ENCODE peak calls at places on chromosomes 5 and 9, in nine cellular contexts. K is DND-41, F is fibroblast of lung, U is H9, H is PC-3, Q is neural progenitor cell, R is GM12878, B is endothelial cell of umbilical vein, T is astrocyte. S is an unnamed sample. For H3K79me2, the result is how much of the 10 kb centered on the place peaks cover.

GRCh38 chr9:111433082-111433481 is 51.1 kb downstream of the ECPAS start:
- DNase-seq in T (no peak), K (no peak), Q (no peak), R (no peak), U (no peak), H (no peak), B (no peak), F (no peak), S (no peak)

GRCh38 chr5:50744761-50745160 is 78.3 kb downstream of the PARP8 start:
- DNase-seq in Q (no peak), T (peak), B (no peak), K (no peak), F (peak), R (peak), U (no peak), H (no peak), S (peak)

GRCh38 chr9:16414451-16414850 is 456.0 kb downstream of the BNC2 start:
- DNase-seq in T (peak), F (peak), K (no peak), U (no peak), R (no peak), B (no peak), H (peak), Q (no peak), S (no peak)

GRCh38 chr9:133419005-133419404 is 1.2 kb upstream of the REXO4 start:
- DNase-seq in H (no peak), U (no peak), K (no peak), R (no peak), Q (no peak), T (no peak), B (no peak), F (no peak), S (no peak)

GRCh38 chr9:84261082-84261746 is 79.3 kb downstream of the SLC28A3 start:
- DNase-seq in U (peak), H (peak), K (peak), Q (peak), F (peak), R (peak), T (peak), B (peak), S (peak)

GRCh38 chr9:89410709-89411111 is 87.2 kb downstream of the SEMA4D start:
- DNase-seq in B (no peak), H (peak), R (peak), K (no peak), F (no peak), Q (no peak), T (no peak), U (no peak), S (no peak)

GRCh38 chr5:145924849-145925248 is 11.5 kb upstream of the SH3RF2 start:
- DNase-seq in T (no peak), F (no peak), Q (no peak), R (no peak), U (no peak), H (no peak), B (no peak), K (no peak), S (no peak)

GRCh38 chr9:77975023-77975422 is 56.6 kb downstream of the GNAQ start:
- DNase-seq in R (no peak), Q (no peak), K (no peak), B (no peak), T (no peak), U (no peak), F (no peak), H (no peak), S (no peak)

GRCh38 chr9:112777914-112778313 is 27.4 kb downstream of the SNX30 start:
- DNase-seq in H (peak), U (no peak), R (no peak), F (peak), B (no peak), Q (no peak), K (no peak), T (peak), S (no peak)

GRCh38 chr5:29054282-29054681 is 2015.9 kb upstream of the CDH9 start:
- DNase-seq in U (no peak), T (no peak), B (no peak), Q (no peak), K (no peak), R (no peak), F (no peak), H (no peak), S (no peak)

GRCh38 chr5:96934291-96934694 is 1.6 kb upstream of the LNPEP start:
- DNase-seq in F (peak), Q (peak), U (no peak), H (no peak), B (no peak), T (peak), R (no peak), K (no peak), S (no peak)

GRCh38 chr5:117089001-117089400 is 514.4 kb upstream of the SEMA6A start:
- DNase-seq in B (no peak), Q (no peak), H (no peak), K (no peak), U (no peak), T (no peak), R (no peak), F (no peak), S (no peak)

GRCh38 chr9:24245988-24246387 is 299.7 kb downstream of the IZUMO3 start:
- DNase-seq in U (no peak), Q (peak), H (peak), F (peak), T (no peak), B (no peak), K (no peak), R (no peak), S (peak)

GRCh38 chr5:98461485-98461884 is 312.0 kb upstream of the RGMB start:
- DNase-seq in Q (no peak), F (no peak), T (no peak), B (no peak), U (no peak), H (no peak), R (no peak), K (no peak), S (no peak)

GRCh38 chr9:7186175-7186574 is 428.4 kb downstream of the KDM4C start:
- DNase-seq in T (no peak), U (peak), F (no peak), H (peak), R (no peak), Q (peak), B (peak), K (no peak), S (peak)

GRCh38 chr9:135811796-135812195 is 95.5 kb downstream of the CAMSAP1 start:
- DNase-seq in T (no peak), B (no peak), H (no peak), K (no peak), Q (no peak), U (no peak), F (no peak), R (no peak), S (no peak)

GRCh38 chr9:112866662-112867274 is 23.9 kb downstream of the SLC46A2 start:
- DNase-seq in R (no peak), K (no peak), B (no peak), Q (peak), T (no peak), U (peak), H (peak), F (peak), S (no peak)

GRCh38 chr9:137077010-137077747 is at the start of gene UAP1L1:
- DNase-seq in K (no peak), B (peak), R (no peak), U (peak), H (peak), Q (peak), T (peak), F (peak), S (peak)

GRCh38 chr5:171595801-171596231 is 176.4 kb downstream of the FGF18 start:
- DNase-seq in R (no peak), T (peak), Q (no peak), U (peak), K (no peak), H (peak), B (peak), F (peak), S (no peak)

GRCh38 chr5:138305797-138306196 is 25.8 kb downstream of the CDC25C start:
- DNase-seq in U (no peak), H (no peak), F (no peak), T (no peak), Q (no peak), B (no peak), K (no peak), R (no peak), S (no peak)

GRCh38 chr5:87769137-87769536 is 356.4 kb upstream of the CCNH start:
- DNase-seq in R (no peak), Q (no peak), T (no peak), H (peak), B (no peak), U (no peak), K (no peak), F (peak), S (no peak)

GRCh38 chr5:157108961-157109360 is at the start of gene HAVCR2:
- DNase-seq in K (peak), T (no peak), B (no peak), H (no peak), U (no peak), R (peak), F (no peak), Q (no peak), S (peak)

GRCh38 chr5:151153766-151154272 is 3.8 kb downstream of the ANXA6 start:
- DNase-seq in T (no peak), U (no peak), Q (no peak), R (no peak), B (no peak), H (no peak), K (no peak), F (no peak), S (no peak)

GRCh38 chr9:125240649-125240999 is 519 bp downstream of the HSPA5 start:
- DNase-seq in U (no peak), H (peak), F (peak), T (no peak), K (no peak), Q (peak), B (no peak), R (no peak), S (peak)

GRCh38 chr5:128537306-128537998 is 593 bp downstream of the FBN2 start:
- DNase-seq in B (peak), H (peak), K (no peak), F (peak), Q (peak), T (peak), U (peak), R (no peak), S (peak)

GRCh38 chr5:56479701-56480304 is 246.7 kb upstream of the ANKRD55 start:
- DNase-seq in U (no peak), F (peak), H (no peak), Q (no peak), B (peak), T (peak), R (peak), K (no peak), S (peak)

GRCh38 chr9:127303830-127304229 is 39.3 kb downstream of the GARNL3 start:
- DNase-seq in T (no peak), B (no peak), H (no peak), Q (no peak), F (no peak), U (no peak), R (no peak), K (no peak), S (no peak)

GRCh38 chr5:759111-759741 is 25.3 kb downstream of the ZDHHC11B start:
- DNase-seq in U (peak), R (no peak), Q (peak), K (peak), H (peak), T (no peak), F (no peak), B (no peak), S (no peak)

GRCh38 chr5:69331528-69332445 is 814 bp downstream of the CCDC125 start:
- DNase-seq in T (no peak), F (no peak), U (no peak), B (no peak), R (no peak), H (peak), K (no peak), Q (peak), S (peak)

GRCh38 chr9:2180171-2180570 is 165.0 kb downstream of the SMARCA2 start:
- DNase-seq in U (no peak), K (no peak), R (no peak), H (no peak), B (no peak), T (no peak), F (no peak), Q (peak), S (no peak)

GRCh38 chr9:89078860-89079259 is 87.6 kb downstream of the S1PR3 start:
- DNase-seq in R (no peak), Q (no peak), T (peak), K (no peak), H (peak), B (peak), F (peak), U (no peak), S (no peak)

GRCh38 chr9:77649109-77649812 is 1.1 kb upstream of the GNA14 start:
- DNase-seq in Q (no peak), U (no peak), H (peak), K (no peak), F (peak), R (no peak), B (peak), T (peak), S (no peak)

GRCh38 chr5:8188874-8189588 is 320.1 kb downstream of the MTRR start:
- DNase-seq in H (peak), B (no peak), T (no peak), Q (no peak), R (no peak), U (no peak), K (peak), F (no peak), S (peak)

GRCh38 chr9:123196124-123196523 is 72.3 kb downstream of the STRBP start:
- DNase-seq in H (no peak), T (no peak), K (no peak), F (no peak), U (no peak), Q (no peak), B (no peak), R (no peak), S (no peak)

GRCh38 chr9:20670395-20670794 is 13.7 kb upstream of the FOCAD start:
- DNase-seq in R (no peak), K (no peak), U (no peak), T (no peak), F (no peak), B (no peak), Q (no peak), H (no peak), S (no peak)
- H3K79me2 ChIP-seq in R (under half), K (under half), U (under half), T (under half), F (under half), B (under half), Q (half or more), H (under half), S (under half)

GRCh38 chr9:34254141-34254913 is 74.7 kb downstream of the KIF24 start:
- DNase-seq in T (peak), K (no peak), H (peak), F (peak), U (no peak), B (no peak), R (no peak), Q (no peak), S (no peak)
- H3K9ac ChIP-seq in T (peak), K (no peak), H (peak), F (no peak), U (no peak), B (no peak), R (no peak), Q (no peak), S (no peak)

GRCh38 chr9:33524431-33524947 is 438 bp downstream of the ANKRD18B start:
- DNase-seq in T (no peak), R (no peak), F (no peak), Q (peak), K (no peak), H (peak), B (peak), U (peak), S (no peak)
- H2AFZ ChIP-seq in T (peak), R (no peak), F (peak), Q (peak), K (no peak), H (peak), B (peak), U (peak), S (peak)

DNA sequence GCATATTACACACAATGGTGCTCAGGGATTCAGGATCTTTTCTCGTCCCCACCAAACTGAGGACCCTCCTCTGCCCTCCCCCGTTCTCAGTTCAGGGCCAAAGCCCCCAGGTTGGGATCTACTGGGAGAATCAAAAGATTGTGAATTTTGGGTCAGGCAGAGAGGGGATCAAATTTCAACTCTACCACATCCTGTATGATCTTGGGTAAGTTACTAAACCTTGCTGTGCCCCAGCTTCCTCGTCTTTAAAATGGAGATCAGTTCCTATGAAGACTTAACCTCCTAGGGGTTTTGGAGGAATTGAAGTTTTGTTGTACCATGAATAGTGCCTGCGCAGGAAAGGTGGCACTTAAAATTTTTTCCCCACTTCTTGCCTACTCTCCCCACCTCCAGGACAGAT is 62.4 kb downstream of the RAI14 start:
- DNase-seq in H (peak), U (no peak), R (no peak), Q (no peak), T (no peak), B (no peak), F (peak), K (no peak), S (no peak)
- H3K79me2 ChIP-seq in H (half or more), U (under half), R (under half), Q (half or more), T (half or more), B (half or more), F (half or more), K (under half), S (under half)

GRCh38 chr5:123949043-123949804 is 437.2 kb downstream of the CSNK1G3 start:
- DNase-seq in Q (no peak), B (no peak), R (no peak), K (no peak), T (no peak), U (no peak), H (no peak), F (no peak), S (no peak)

GRCh38 chr5:123950701-123951100 is 438.7 kb downstream of the CSNK1G3 start:
- DNase-seq in K (no peak), H (peak), F (peak), R (no peak), B (no peak), Q (no peak), T (no peak), U (no peak), S (no peak)

GRCh38 chr5:123949807-123950206 is 437.8 kb downstream of the CSNK1G3 start:
- DNase-seq in B (no peak), R (no peak), H (no peak), F (no peak), T (no peak), U (no peak), K (no peak), Q (no peak), S (no peak)

GRCh38 chr5:123947797-123948196 is 435.8 kb downstream of the CSNK1G3 start:
- DNase-seq in Q (no peak), K (no peak), H (no peak), U (no peak), R (no peak), B (no peak), F (no peak), T (no peak), S (no peak)

GRCh38 chr5:123951204-123951977 is 439.4 kb downstream of the CSNK1G3 start:
- DNase-seq in T (peak), K (no peak), F (peak), H (peak), Q (no peak), B (peak), R (no peak), U (no peak), S (no peak)
- H3K9ac ChIP-seq in T (peak), K (no peak), F (no peak), H (no peak), Q (no peak), B (no peak), R (no peak), U (no peak), S (no peak)

DNA sequence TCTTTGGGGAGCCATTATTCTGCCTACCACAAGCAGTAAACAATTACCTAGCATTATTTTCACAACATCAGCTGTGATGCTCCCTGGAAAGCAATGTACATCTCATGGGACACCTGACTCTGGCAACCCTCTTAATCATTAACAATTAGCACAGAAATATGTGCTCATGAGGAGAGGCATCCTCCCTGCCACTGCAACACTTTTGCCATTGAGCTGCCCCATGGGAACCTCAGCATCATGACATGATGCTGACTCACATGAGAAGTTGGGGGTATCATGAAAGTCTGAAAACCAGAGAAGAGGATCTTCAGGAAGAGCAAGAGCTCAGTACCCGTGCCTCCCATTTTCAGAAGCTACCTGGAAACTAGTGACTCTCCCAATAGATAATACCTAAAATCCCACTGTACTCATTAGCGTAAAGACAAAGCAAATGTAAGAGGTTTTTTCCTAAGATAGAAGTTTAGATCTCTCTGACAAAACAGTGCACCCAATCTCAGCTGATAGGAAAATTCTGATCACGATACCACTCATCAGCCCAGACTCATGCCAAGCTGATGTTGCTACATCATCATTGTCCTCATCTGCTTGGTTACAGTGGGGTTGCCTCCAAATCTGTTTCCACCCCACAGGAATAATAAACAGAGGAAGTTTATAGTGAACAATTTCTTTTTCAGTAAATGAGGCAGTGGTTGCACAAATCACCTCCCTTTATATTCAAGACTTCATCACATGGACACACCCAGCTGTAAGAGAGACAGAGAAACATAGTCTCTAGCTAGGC is 244.5 kb downstream of the NR2F1-AS1 start:
- DNase-seq in H (no peak), T (no peak), K (no peak), B (no peak), R (no peak), F (no peak), Q (no peak), U (no peak), S (no peak)
- H2AFZ ChIP-seq in H (no peak), T (no peak), K (no peak), B (no peak), R (no peak), F (no peak), Q (no peak), U (no peak), S (no peak)

GRCh38 chr9:33415152-33416038 is 13.0 kb upstream of the AQP7 start:
- DNase-seq in K (peak), Q (peak), R (peak), T (no peak), B (peak), U (peak), H (peak), F (peak), S (peak)
- H3K79me2 ChIP-seq in K (under half), Q (under half), R (under half), T (under half), B (under half), U (under half), H (under half), F (under half), S (under half)

GRCh38 chr5:135537745-135538144 is 2.0 kb upstream of the NEUROG1 start:
- DNase-seq in H (no peak), K (no peak), U (no peak), R (no peak), B (no peak), T (no peak), F (no peak), Q (no peak), S (no peak)

GRCh38 chr5:135537271-135537670 is 1.5 kb upstream of the NEUROG1 start:
- DNase-seq in B (no peak), T (no peak), H (no peak), R (no peak), U (no peak), K (no peak), F (no peak), Q (no peak), S (no peak)

GRCh38 chr5:135535420-135535819 is 344 bp downstream of the NEUROG1 start:
- DNase-seq in K (no peak), R (no peak), F (no peak), T (no peak), B (no peak), Q (no peak), U (peak), H (no peak), S (no peak)

GRCh38 chr5:135534609-135535419 is 950 bp downstream of the NEUROG1 start:
- DNase-seq in U (peak), T (no peak), H (no peak), Q (peak), B (no peak), R (no peak), F (no peak), K (no peak), S (no peak)

GRCh38 chr5:135535820-135536801 is at the start of gene NEUROG1:
- DNase-seq in F (no peak), U (peak), H (no peak), B (no peak), T (no peak), Q (peak), R (no peak), K (no peak), S (no peak)
- H3K9ac ChIP-seq in F (no peak), U (no peak), H (no peak), B (no peak), T (no peak), Q (no peak), R (no peak), K (no peak), S (no peak)

GRCh38 chr5:142465476-142465875 is 140.7 kb upstream of the SPRY4 start:
- DNase-seq in R (no peak), B (no peak), Q (no peak), H (no peak), K (no peak), T (no peak), F (no peak), U (no peak), S (no peak)

GRCh38 chr5:142463880-142464279 is 139.1 kb upstream of the SPRY4 start:
- DNase-seq in T (no peak), F (no peak), B (no peak), R (no peak), H (no peak), K (no peak), Q (no peak), U (no peak), S (no peak)

GRCh38 chr5:142461028-142461427 is 136.2 kb upstream of the SPRY4 start:
- DNase-seq in T (no peak), U (no peak), B (no peak), F (no peak), Q (no peak), K (no peak), R (no peak), H (no peak), S (no peak)

GRCh38 chr5:142466195-142466951 is 141.6 kb upstream of the SPRY4 start:
- DNase-seq in R (no peak), Q (no peak), F (peak), K (no peak), U (no peak), B (peak), T (peak), H (no peak), S (no peak)
- H2AFZ ChIP-seq in R (no peak), Q (no peak), F (peak), K (no peak), U (no peak), B (peak), T (no peak), H (no peak), S (no peak)